ENCODE peak calls at places on chromosomes 16 and 17, in four cellular contexts. I is NCI-H2081 treated with DMSO at 0.1 percent for 48 hours, J is GM23338, A is A172. D is an unnamed sample.

GRCh38 chr16:31354394-31355291 is at the start of gene ITGAX:
- DNase-seq in I (no peak), J (no peak), A (peak), D (peak)

GRCh38 chr16:17552351-17552750 is 81.6 kb upstream of the XYLT1 start:
- DNase-seq in I (no peak), J (no peak), A (no peak), D (no peak)

GRCh38 chr17:50534979-50535326 is 2.4 kb downstream of the EPN3 start:
- DNase-seq in I (no peak), J (no peak), A (no peak), D (no peak)

GRCh38 chr17:53765609-53766008 is 57.1 kb upstream of the KIF2B start:
- DNase-seq in I (no peak), J (no peak), A (no peak), D (no peak)

GRCh38 chr16:4460936-4461249 is 13.5 kb downstream of the NMRAL1 start:
- DNase-seq in I (no peak), J (no peak), A (no peak), D (no peak)

GRCh38 chr17:1275962-1276736 is 3.3 kb upstream of the TRARG1 start:
- DNase-seq in I (no peak), J (peak), A (peak), D (peak)

GRCh38 chr17:71500761-71501555 is 619.9 kb upstream of the SOX9 start:
- DNase-seq in I (no peak), J (no peak), A (no peak), D (no peak)

GRCh38 chr16:79334127-79334526 is 266.4 kb downstream of the MAF start:
- DNase-seq in I (no peak), J (peak), A (no peak), D (peak)

GRCh38 chr16:20612551-20613470 is 36.6 kb upstream of the ACSM2B start:
- DNase-seq in I (no peak), J (no peak), A (no peak), D (no peak)

GRCh38 chr17:81509048-81509686 is 3.4 kb downstream of the ACTG1 start:
- DNase-seq in I (no peak), J (no peak), A (no peak), D (peak)

GRCh38 chr16:67805718-67806427 is 487 bp downstream of the RANBP10 start:
- DNase-seq in I (no peak), J (peak), A (no peak), D (no peak)

GRCh38 chr16:30104492-30104891 is 8.5 kb upstream of the YPEL3 start:
- DNase-seq in I (no peak), J (no peak), A (no peak), D (no peak)

GRCh38 chr17:10532026-10532425 is 13.7 kb upstream of the MYH1 start:
- DNase-seq in I (no peak), J (no peak), A (no peak), D (no peak)

GRCh38 chr17:8753976-8754440 is 4.3 kb downstream of the SPDYE4 start:
- DNase-seq in I (no peak), J (peak), A (peak), D (no peak)

GRCh38 chr17:77421635-77421982 is 280.8 kb downstream of the SEC14L1 start:
- DNase-seq in I (no peak), J (no peak), A (no peak), D (no peak)

GRCh38 chr16:50572700-50573099 is 24.5 kb downstream of the NKD1 start:
- DNase-seq in I (no peak), J (no peak), A (no peak), D (no peak)

GRCh38 chr17:57945999-57946797 is 9.0 kb downstream of the CUEDC1 start:
- DNase-seq in I (no peak), J (peak), A (no peak), D (no peak)

GRCh38 chr17:17712268-17712924 is 31.1 kb downstream of the RAI1 start:
- DNase-seq in I (no peak), J (no peak), A (peak), D (no peak)

GRCh38 chr17:82631544-82631943 is 16.7 kb downstream of the WDR45B start:
- DNase-seq in I (no peak), J (no peak), A (no peak), D (no peak)

GRCh38 chr17:4220655-4221054 is 43.1 kb downstream of the ANKFY1 start:
- DNase-seq in I (no peak), J (no peak), A (no peak), D (no peak)

GRCh38 chr16:19330801-19331484 is 45.4 kb downstream of the CLEC19A start:
- DNase-seq in I (no peak), J (peak), A (peak), D (no peak)

GRCh38 chr17:27993161-27993695 is 49.2 kb upstream of the NLK start:
- DNase-seq in I (no peak), J (no peak), A (no peak), D (no peak)

GRCh38 chr17:39094607-39095308 is 56.7 kb downstream of the PLXDC1 start:
- DNase-seq in I (no peak), J (no peak), A (no peak), D (no peak)

GRCh38 chr16:9050102-9050830 is 41.2 kb upstream of the HAPSTR1 start:
- DNase-seq in I (no peak), J (peak), A (no peak), D (peak)

GRCh38 chr16:79409970-79410369 is 190.6 kb downstream of the MAF start:
- DNase-seq in I (no peak), J (no peak), A (no peak), D (no peak)

GRCh38 chr16:65121870-65122723 is at the start of gene CDH11:
- DNase-seq in I (no peak), J (peak), A (peak), D (peak)

GRCh38 chr17:59669944-59670343 is 37.3 kb downstream of the PTRH2 start:
- DNase-seq in I (no peak), J (no peak), A (no peak), D (no peak)

GRCh38 chr17:82282239-82283207 is 9.0 kb upstream of the CSNK1D start:
- DNase-seq in I (no peak), J (no peak), A (no peak), D (no peak)

GRCh38 chr17:27521281-27522027 is 65.2 kb downstream of the KSR1 start:
- DNase-seq in I (no peak), J (no peak), A (no peak), D (no peak)

GRCh38 chr17:43986225-43986981 is 18.0 kb upstream of the NAGS start:
- DNase-seq in I (no peak), J (no peak), A (no peak), D (no peak)

GRCh38 chr17:16415031-16415924 is at the start of gene TRPV2:
- DNase-seq in I (no peak), J (peak), A (no peak), D (peak)

GRCh38 chr16:19162085-19162484 is 6.0 kb upstream of the SYT17 start:
- DNase-seq in I (no peak), J (no peak), A (no peak), D (no peak)

GRCh38 chr16:27228036-27228435 is 24.7 kb downstream of the KDM8 start:
- DNase-seq in I (no peak), J (no peak), A (no peak), D (no peak)

GRCh38 chr16:84199861-84200260 is 8.9 kb downstream of the ADAD2 start:
- DNase-seq in I (no peak), J (no peak), A (no peak), D (no peak)

D was measured in endodermal cell.